ENCODE peak calls at places on chromosomes 12 and 14, in eight cellular contexts. M is foreskin fibroblast, X is fibroblast of lung, Z is epithelial cell of esophagus, S is tibial nerve, A is cardiac fibroblast, F is suprapubic skin, P is astrocyte of the spinal cord. C is an unnamed sample.

GRCh38 chr12:1911598-1912575 is 6.6 kb downstream of the CACNA2D4 start:
- DNase-seq in M (no peak), X (no peak), Z (no peak), S (no peak), A (no peak), F (no peak), P (no peak), C (no peak)

GRCh38 chr12:113724703-113725556 is 241.2 kb downstream of the RBM19 start:
- DNase-seq in M (no peak), X (no peak), Z (no peak), S (no peak), A (no peak), F (no peak), P (no peak), C (no peak)

GRCh38 chr12:1810201-1810930 is 10.0 kb upstream of the LRTM2 start:
- DNase-seq in M (no peak), X (peak), Z (no peak), S (no peak), A (peak), F (no peak), P (no peak), C (no peak)

GRCh38 chr14:54610051-54610977 is 43.4 kb downstream of the SAMD4A start:
- DNase-seq in M (no peak), X (peak), Z (no peak), S (no peak), A (peak), F (no peak), P (peak), C (no peak)

GRCh38 chr14:73829526-73830431 is 21.9 kb upstream of the PTGR2 start:
- DNase-seq in M (peak), X (peak), Z (peak), S (no peak), A (peak), F (no peak), P (peak), C (peak)

GRCh38 chr14:74437654-74438053 is 11.6 kb upstream of the SYNDIG1L start:
- DNase-seq in M (no peak), X (peak), Z (no peak), S (no peak), A (peak), F (no peak), P (no peak), C (no peak)

GRCh38 chr12:133073836-133074235 is 6.9 kb upstream of the ZNF140 start:
- DNase-seq in M (no peak), X (no peak), Z (no peak), S (no peak), A (no peak), F (no peak), P (no peak), C (no peak)

GRCh38 chr14:31968912-31969311 is 108.2 kb upstream of the ARHGAP5 start:
- DNase-seq in M (no peak), X (no peak), Z (no peak), S (no peak), A (no peak), F (no peak), P (no peak), C (no peak)

GRCh38 chr12:105948331-105948730 is 190.4 kb downstream of the NUAK1 start:
- DNase-seq in M (peak), X (peak), Z (no peak), S (no peak), A (peak), F (no peak), P (peak), C (no peak)

GRCh38 chr14:45070215-45070614 is 13.7 kb upstream of the PRPF39 start:
- DNase-seq in M (no peak), X (peak), Z (peak), S (no peak), A (peak), F (no peak), P (no peak), C (no peak)

GRCh38 chr12:131901431-131902331 is 7.3 kb downstream of the ULK1 start:
- DNase-seq in M (no peak), X (no peak), Z (no peak), S (no peak), A (no peak), F (peak), P (no peak), C (no peak)

GRCh38 chr14:51780006-51780692 is 80.3 kb upstream of the GNG2 start:
- DNase-seq in M (peak), X (peak), Z (peak), S (peak), A (peak), F (peak), P (peak), C (peak)

GRCh38 chr14:65846469-65846868 is 433.9 kb downstream of the FUT8 start:
- DNase-seq in M (no peak), X (no peak), Z (peak), S (no peak), A (no peak), F (no peak), P (no peak), C (no peak)

GRCh38 chr12:67926063-67926462 is 63.2 kb upstream of the IFNG-AS1 start:
- DNase-seq in M (no peak), X (no peak), Z (no peak), S (no peak), A (no peak), F (no peak), P (no peak), C (no peak)

GRCh38 chr12:128940974-128941373 is 87.7 kb downstream of the GLT1D1 start:
- DNase-seq in M (no peak), X (no peak), Z (peak), S (no peak), A (no peak), F (no peak), P (no peak), C (no peak)

GRCh38 chr14:64878775-64879634 is 702 bp downstream of the SPTB start:
- DNase-seq in M (no peak), X (no peak), Z (no peak), S (no peak), A (no peak), F (peak), P (no peak), C (no peak)

GRCh38 chr12:45727994-45728624 is 1.4 kb upstream of the ARID2 start:
- DNase-seq in M (no peak), X (no peak), Z (no peak), S (no peak), A (no peak), F (no peak), P (no peak), C (no peak)

GRCh38 chr12:51694146-51694545 is 103.1 kb downstream of the SCN8A start:
- DNase-seq in M (no peak), X (no peak), Z (no peak), S (no peak), A (no peak), F (no peak), P (no peak), C (no peak)
- H3K4me3 ChIP-seq in M (no peak), X (no peak), Z (no peak), S (no peak), A (no peak), F (no peak), P (no peak), C (no peak)

GRCh38 chr14:75980856-75981255 is 939 bp downstream of the TGFB3 start:
- DNase-seq in M (no peak), X (no peak), Z (peak), S (no peak), A (no peak), F (no peak), P (no peak), C (no peak)

GRCh38 chr14:75982724-75983358 is 1.0 kb upstream of the TGFB3 start:
- DNase-seq in M (no peak), X (peak), Z (peak), S (peak), A (peak), F (peak), P (peak), C (peak)

GRCh38 chr14:75979641-75980422 is 2.0 kb downstream of the TGFB3 start:
- DNase-seq in M (no peak), X (no peak), Z (no peak), S (no peak), A (no peak), F (no peak), P (no peak), C (no peak)

GRCh38 chr14:75981826-75982723 is at the start of gene TGFB3:
- DNase-seq in M (peak), X (peak), Z (peak), S (peak), A (peak), F (peak), P (peak), C (peak)

DNA sequence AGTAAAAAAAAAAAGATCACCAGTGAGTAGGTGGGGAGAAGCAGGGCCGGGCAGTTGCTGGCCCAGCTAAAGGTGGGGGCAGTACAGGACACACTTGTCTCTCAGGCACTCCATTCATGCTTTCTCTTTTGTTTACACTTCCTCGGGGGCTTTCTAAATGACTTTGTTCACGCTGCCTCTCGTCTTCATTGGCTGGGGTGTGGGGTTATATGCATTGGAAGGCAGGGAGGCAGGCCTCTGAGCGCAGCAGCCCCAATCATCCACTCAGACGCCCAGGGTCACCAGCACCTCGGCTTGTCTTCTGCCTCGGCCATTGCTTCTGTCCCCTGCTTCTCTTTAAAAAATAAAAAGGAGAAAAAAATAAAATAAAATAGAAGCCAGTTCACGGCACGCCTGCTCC is 369 bp downstream of the TGFB3 start:
- DNase-seq in M (no peak), X (peak), Z (peak), S (no peak), A (no peak), F (no peak), P (no peak), C (no peak)
- H3K4me3 ChIP-seq in M (peak), X (peak), Z (peak), S (peak), A (peak), F (peak), P (peak), C (peak)

GRCh38 chr12:53968214-53969127 is 4.5 kb upstream of the HOXC11 start:
- DNase-seq in M (peak), X (no peak), Z (no peak), S (no peak), A (no peak), F (no peak), P (no peak), C (no peak)

GRCh38 chr12:53967451-53968059 is 5.4 kb upstream of the HOXC11 start:
- DNase-seq in M (peak), X (no peak), Z (no peak), S (no peak), A (no peak), F (no peak), P (no peak), C (no peak)

GRCh38 chr12:53965251-53966069 is 7.5 kb upstream of the HOXC11 start:
- DNase-seq in M (peak), X (no peak), Z (no peak), S (peak), A (no peak), F (no peak), P (no peak), C (no peak)

GRCh38 chr12:53966070-53966384 is 6.9 kb upstream of the HOXC11 start:
- DNase-seq in M (no peak), X (no peak), Z (no peak), S (no peak), A (no peak), F (no peak), P (no peak), C (no peak)

GRCh38 chr12:53966385-53967133 is 6.4 kb upstream of the HOXC11 start:
- DNase-seq in M (peak), X (no peak), Z (no peak), S (no peak), A (no peak), F (no peak), P (no peak), C (no peak)
- H3K4me3 ChIP-seq in M (peak), X (no peak), Z (no peak), S (peak), A (no peak), F (peak), P (no peak), C (no peak)

DNA sequence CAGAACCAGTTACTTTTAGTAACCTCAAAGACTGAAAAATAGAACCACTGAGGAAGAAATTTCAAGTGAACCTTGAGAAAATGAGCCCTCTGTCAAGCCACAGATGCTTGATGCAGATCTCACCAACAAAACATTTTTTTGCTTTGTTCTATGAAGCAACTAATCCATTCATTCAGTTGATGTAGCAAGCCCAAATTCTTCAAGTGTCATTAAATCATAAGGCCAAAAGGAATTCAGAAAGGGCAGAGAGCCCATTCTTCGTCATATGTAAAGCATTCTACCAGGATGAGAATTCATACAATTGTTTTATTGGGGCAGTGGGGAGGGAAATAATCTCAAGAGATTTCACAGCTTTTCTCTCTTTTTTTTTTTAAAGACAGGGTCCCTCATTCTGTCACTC is 218.0 kb upstream of the RGS6 start:
- DNase-seq in M (peak), X (peak), Z (no peak), S (no peak), A (peak), F (no peak), P (peak), C (no peak)
- H3K4me3 ChIP-seq in M (no peak), X (no peak), Z (no peak), S (no peak), A (no peak), F (no peak), P (no peak), C (no peak)

DNA sequence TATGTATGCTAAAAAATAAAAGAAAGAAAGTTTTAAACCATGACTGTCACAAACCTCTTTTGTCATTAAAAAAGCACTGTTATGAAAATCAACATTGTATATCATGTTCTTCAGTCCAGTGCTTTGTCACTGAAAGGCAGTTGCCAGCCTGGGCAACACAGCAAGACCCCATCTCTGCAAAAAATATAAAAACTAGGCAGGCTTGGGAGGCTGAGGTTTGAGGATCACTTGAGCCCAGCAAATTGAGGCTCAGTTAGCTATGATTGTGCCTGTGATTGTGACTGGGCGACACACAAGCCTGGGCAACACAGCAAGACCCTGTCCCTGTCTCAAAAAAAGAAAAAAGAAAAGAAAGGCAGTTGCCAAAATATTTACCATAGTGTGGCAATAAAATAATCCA is 102.7 kb upstream of the NAP1L1 start:
- DNase-seq in M (no peak), X (no peak), Z (no peak), S (no peak), A (no peak), F (no peak), P (no peak), C (no peak)
- H3K4me3 ChIP-seq in M (no peak), X (no peak), Z (no peak), S (no peak), A (no peak), F (no peak), P (no peak), C (no peak)